ENCODE peak calls at places on chromosomes 11 and 22, in eight cellular contexts. One of them, this sample, is unnamed.

GRCh38 chr11:76667271-76667818 is 3.2 kb downstream of the LRRC32 start:
- DNase-seq in psoas muscle: no peak
- DNase-seq in uterus: no peak
- DNase-seq in ascending aorta: no peak
- DNase-seq in mammary epithelial cell: no peak
- DNase-seq in heart right ventricle: no peak
- DNase-seq in tibial artery: peak
- DNase-seq in CD8-positive, alpha-beta T cell: no peak
- DNase-seq in this sample: peak

GRCh38 chr11:28383471-28383870 is 275.3 kb downstream of the METTL15 start:
- DNase-seq in CD8-positive, alpha-beta T cell: no peak
- DNase-seq in uterus: no peak
- DNase-seq in tibial artery: no peak
- DNase-seq in psoas muscle: no peak
- DNase-seq in heart right ventricle: no peak
- DNase-seq in ascending aorta: no peak
- DNase-seq in mammary epithelial cell: peak
- DNase-seq in this sample: no peak

GRCh38 chr11:3160252-3161031 is 4.7 kb downstream of the OSBPL5 start:
- DNase-seq in mammary epithelial cell: peak
- DNase-seq in tibial artery: peak
- DNase-seq in heart right ventricle: peak
- DNase-seq in ascending aorta: peak
- DNase-seq in uterus: peak
- DNase-seq in psoas muscle: peak
- DNase-seq in CD8-positive, alpha-beta T cell: no peak
- DNase-seq in this sample: peak

GRCh38 chr11:63813563-63814382 is 517 bp downstream of the SPINDOC start:
- DNase-seq in tibial artery: peak
- DNase-seq in CD8-positive, alpha-beta T cell: peak
- DNase-seq in ascending aorta: no peak
- DNase-seq in psoas muscle: peak
- DNase-seq in heart right ventricle: peak
- DNase-seq in mammary epithelial cell: peak
- DNase-seq in uterus: peak
- DNase-seq in this sample: no peak

GRCh38 chr11:64592234-64592615 is 1.2 kb downstream of the SLC22A12 start:
- DNase-seq in heart right ventricle: no peak
- DNase-seq in tibial artery: no peak
- DNase-seq in CD8-positive, alpha-beta T cell: no peak
- DNase-seq in mammary epithelial cell: no peak
- DNase-seq in uterus: no peak
- DNase-seq in psoas muscle: peak
- DNase-seq in ascending aorta: no peak
- DNase-seq in this sample: no peak

GRCh38 chr11:2673871-2674471 is 25.8 kb downstream of the KCNQ1OT1 start:
- DNase-seq in psoas muscle: no peak
- DNase-seq in mammary epithelial cell: no peak
- DNase-seq in ascending aorta: no peak
- DNase-seq in uterus: no peak
- DNase-seq in tibial artery: peak
- DNase-seq in CD8-positive, alpha-beta T cell: peak
- DNase-seq in heart right ventricle: no peak
- DNase-seq in this sample: peak

GRCh38 chr11:69102161-69102695 is 53.5 kb downstream of the TPCN2 start:
- DNase-seq in heart right ventricle: no peak
- DNase-seq in mammary epithelial cell: no peak
- DNase-seq in ascending aorta: no peak
- DNase-seq in uterus: no peak
- DNase-seq in psoas muscle: no peak
- DNase-seq in CD8-positive, alpha-beta T cell: no peak
- DNase-seq in tibial artery: no peak
- DNase-seq in this sample: no peak

GRCh38 chr11:14254533-14255530 is 104.2 kb downstream of the RRAS2 start:
- DNase-seq in mammary epithelial cell: no peak
- DNase-seq in psoas muscle: no peak
- DNase-seq in ascending aorta: no peak
- DNase-seq in heart right ventricle: no peak
- DNase-seq in CD8-positive, alpha-beta T cell: no peak
- DNase-seq in uterus: no peak
- DNase-seq in tibial artery: no peak
- DNase-seq in this sample: no peak

GRCh38 chr11:59221438-59221837 is 8.7 kb upstream of the MPEG1 start:
- DNase-seq in ascending aorta: no peak
- DNase-seq in psoas muscle: no peak
- DNase-seq in mammary epithelial cell: peak
- DNase-seq in heart right ventricle: no peak
- DNase-seq in tibial artery: no peak
- DNase-seq in uterus: no peak
- DNase-seq in CD8-positive, alpha-beta T cell: no peak
- DNase-seq in this sample: no peak

GRCh38 chr11:17519031-17519430 is 25.2 kb downstream of the USH1C start:
- DNase-seq in mammary epithelial cell: no peak
- DNase-seq in heart right ventricle: no peak
- DNase-seq in CD8-positive, alpha-beta T cell: no peak
- DNase-seq in uterus: no peak
- DNase-seq in ascending aorta: no peak
- DNase-seq in tibial artery: no peak
- DNase-seq in psoas muscle: no peak
- DNase-seq in this sample: no peak

GRCh38 chr11:44992181-44992582 is 41.5 kb upstream of the TP53I11 start:
- DNase-seq in mammary epithelial cell: no peak
- DNase-seq in ascending aorta: no peak
- DNase-seq in CD8-positive, alpha-beta T cell: no peak
- DNase-seq in tibial artery: no peak
- DNase-seq in uterus: no peak
- DNase-seq in heart right ventricle: no peak
- DNase-seq in psoas muscle: peak
- DNase-seq in this sample: no peak

GRCh38 chr11:14148653-14149273 is 186.2 kb downstream of the SPON1 start:
- DNase-seq in heart right ventricle: no peak
- DNase-seq in mammary epithelial cell: peak
- DNase-seq in psoas muscle: no peak
- DNase-seq in tibial artery: no peak
- DNase-seq in CD8-positive, alpha-beta T cell: no peak
- DNase-seq in ascending aorta: no peak
- DNase-seq in uterus: no peak
- DNase-seq in this sample: no peak

GRCh38 chr11:4059424-4059823 is 35.2 kb upstream of the RRM1 start:
- DNase-seq in CD8-positive, alpha-beta T cell: no peak
- DNase-seq in psoas muscle: no peak
- DNase-seq in heart right ventricle: no peak
- DNase-seq in ascending aorta: no peak
- DNase-seq in mammary epithelial cell: peak
- DNase-seq in uterus: no peak
- DNase-seq in tibial artery: no peak
- DNase-seq in this sample: no peak

GRCh38 chr11:126334665-126335462 is 20.6 kb upstream of the ST3GAL4 start:
- DNase-seq in heart right ventricle: no peak
- DNase-seq in ascending aorta: no peak
- DNase-seq in psoas muscle: no peak
- DNase-seq in uterus: no peak
- DNase-seq in mammary epithelial cell: no peak
- DNase-seq in CD8-positive, alpha-beta T cell: no peak
- DNase-seq in tibial artery: peak
- DNase-seq in this sample: no peak

GRCh38 chr22:46758867-46759290 is 3.6 kb upstream of the TBC1D22A start:
- DNase-seq in mammary epithelial cell: peak
- DNase-seq in heart right ventricle: no peak
- DNase-seq in tibial artery: no peak
- DNase-seq in CD8-positive, alpha-beta T cell: peak
- DNase-seq in ascending aorta: no peak
- DNase-seq in uterus: no peak
- DNase-seq in psoas muscle: no peak
- DNase-seq in this sample: no peak

GRCh38 chr11:49424136-49424535 is 215.7 kb upstream of the FOLH1 start:
- DNase-seq in mammary epithelial cell: no peak
- DNase-seq in ascending aorta: no peak
- DNase-seq in psoas muscle: no peak
- DNase-seq in CD8-positive, alpha-beta T cell: no peak
- DNase-seq in uterus: no peak
- DNase-seq in heart right ventricle: no peak
- DNase-seq in tibial artery: no peak
- DNase-seq in this sample: no peak

GRCh38 chr11:17972987-17973386 is 39.9 kb downstream of the SERGEF start:
- DNase-seq in uterus: peak
- DNase-seq in mammary epithelial cell: peak
- DNase-seq in ascending aorta: peak
- DNase-seq in psoas muscle: peak
- DNase-seq in tibial artery: peak
- DNase-seq in CD8-positive, alpha-beta T cell: no peak
- DNase-seq in heart right ventricle: peak
- DNase-seq in this sample: no peak

GRCh38 chr11:60900673-60901404 is 5.5 kb downstream of the PRPF19 start:
- DNase-seq in tibial artery: no peak
- DNase-seq in CD8-positive, alpha-beta T cell: no peak
- DNase-seq in ascending aorta: no peak
- DNase-seq in psoas muscle: no peak
- DNase-seq in heart right ventricle: no peak
- DNase-seq in mammary epithelial cell: no peak
- DNase-seq in uterus: no peak
- DNase-seq in this sample: no peak

DNA sequence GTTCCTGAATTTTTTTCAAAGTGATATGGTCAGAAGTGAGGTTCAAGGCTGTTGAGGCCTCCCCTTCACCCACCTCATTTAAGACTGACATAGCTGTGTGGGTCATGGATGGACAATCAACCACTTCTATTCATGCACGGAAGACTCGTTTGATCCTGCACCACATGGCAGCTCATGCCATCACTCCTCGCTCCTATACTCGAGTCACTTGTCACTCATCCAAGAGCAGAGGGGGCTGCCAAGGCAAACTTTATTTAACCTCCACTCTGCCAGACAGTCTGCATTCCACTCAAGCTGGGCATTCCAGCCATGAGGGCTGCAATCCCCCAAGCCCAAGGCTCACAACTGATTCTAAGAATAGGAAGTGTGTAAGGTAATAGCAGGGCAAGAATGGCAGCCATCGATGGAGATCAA is 34.1 kb downstream of the SNX19 start:
- DNase-seq in ascending aorta: no peak
- DNase-seq in uterus: no peak
- DNase-seq in tibial artery: no peak
- DNase-seq in heart right ventricle: peak
- DNase-seq in CD8-positive, alpha-beta T cell: no peak
- DNase-seq in mammary epithelial cell: no peak
- DNase-seq in psoas muscle: no peak
- DNase-seq in this sample: peak
- H3K27ac ChIP-seq in ascending aorta: peak
- H3K27ac ChIP-seq in uterus: no peak
- H3K27ac ChIP-seq in tibial artery: peak
- H3K27ac ChIP-seq in heart right ventricle: no peak
- H3K27ac ChIP-seq in CD8-positive, alpha-beta T cell: no peak
- H3K27ac ChIP-seq in mammary epithelial cell: no peak
- H3K27ac ChIP-seq in psoas muscle: peak
- H3K27ac ChIP-seq in this sample: peak

GRCh38 chr11:1520987-1521349 is 34.4 kb upstream of the MOB2 start:
- DNase-seq in heart right ventricle: no peak
- DNase-seq in psoas muscle: no peak
- DNase-seq in ascending aorta: no peak
- DNase-seq in uterus: no peak
- DNase-seq in tibial artery: no peak
- DNase-seq in mammary epithelial cell: no peak
- DNase-seq in CD8-positive, alpha-beta T cell: no peak
- DNase-seq in this sample: no peak
- H3K4me3 ChIP-seq in heart right ventricle: no peak
- H3K4me3 ChIP-seq in psoas muscle: no peak
- H3K4me3 ChIP-seq in ascending aorta: no peak
- H3K4me3 ChIP-seq in uterus: no peak
- H3K4me3 ChIP-seq in tibial artery: no peak
- H3K4me3 ChIP-seq in mammary epithelial cell: no peak
- H3K4me3 ChIP-seq in CD8-positive, alpha-beta T cell: no peak
- H3K4me3 ChIP-seq in this sample: no peak

GRCh38 chr11:123111465-123111864 is 49.5 kb upstream of the HSPA8 start:
- DNase-seq in ascending aorta: no peak
- DNase-seq in uterus: no peak
- DNase-seq in psoas muscle: no peak
- DNase-seq in mammary epithelial cell: peak
- DNase-seq in CD8-positive, alpha-beta T cell: no peak
- DNase-seq in heart right ventricle: no peak
- DNase-seq in tibial artery: no peak
- DNase-seq in this sample: no peak

GRCh38 chr11:123110397-123110796 is 48.5 kb upstream of the HSPA8 start:
- DNase-seq in CD8-positive, alpha-beta T cell: no peak
- DNase-seq in heart right ventricle: no peak
- DNase-seq in mammary epithelial cell: no peak
- DNase-seq in ascending aorta: no peak
- DNase-seq in uterus: no peak
- DNase-seq in psoas muscle: no peak
- DNase-seq in tibial artery: no peak
- DNase-seq in this sample: no peak

GRCh38 chr11:123103326-123103980 is 41.5 kb upstream of the HSPA8 start:
- DNase-seq in psoas muscle: no peak
- DNase-seq in mammary epithelial cell: peak
- DNase-seq in heart right ventricle: no peak
- DNase-seq in ascending aorta: no peak
- DNase-seq in uterus: peak
- DNase-seq in tibial artery: peak
- DNase-seq in CD8-positive, alpha-beta T cell: peak
- DNase-seq in this sample: no peak

DNA sequence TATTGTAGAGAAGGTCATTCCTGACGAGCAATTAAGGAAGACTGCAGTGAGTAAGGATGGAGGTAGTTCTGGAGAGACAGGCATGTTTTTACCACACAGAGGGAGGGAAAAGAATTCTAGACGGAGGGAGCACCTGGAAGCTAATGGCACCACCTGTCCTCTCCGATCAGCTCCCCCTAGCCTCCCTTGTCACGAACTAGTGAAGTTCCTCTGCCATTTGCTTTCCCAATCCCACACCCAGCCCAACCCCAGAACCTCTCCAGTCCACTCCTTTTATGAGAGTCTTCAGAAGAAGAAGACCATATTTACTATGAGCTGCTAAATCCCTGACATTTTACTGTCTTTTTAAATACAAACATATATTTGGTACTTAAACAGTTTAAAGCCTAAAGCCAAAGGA is 46.0 kb upstream of the HSPA8 start:
- DNase-seq in mammary epithelial cell: no peak
- DNase-seq in uterus: no peak
- DNase-seq in ascending aorta: no peak
- DNase-seq in tibial artery: no peak
- DNase-seq in CD8-positive, alpha-beta T cell: no peak
- DNase-seq in heart right ventricle: no peak
- DNase-seq in psoas muscle: no peak
- DNase-seq in this sample: no peak
- TF ChIP-seq CTCF in mammary epithelial cell: no peak
- TF ChIP-seq CTCF in uterus: no peak
- TF ChIP-seq CTCF in ascending aorta: no peak
- TF ChIP-seq CTCF in tibial artery: no peak
- TF ChIP-seq CTCF in CD8-positive, alpha-beta T cell: no peak
- TF ChIP-seq CTCF in heart right ventricle: no peak
- TF ChIP-seq CTCF in psoas muscle: no peak
- TF ChIP-seq CTCF in this sample: no peak

DNA sequence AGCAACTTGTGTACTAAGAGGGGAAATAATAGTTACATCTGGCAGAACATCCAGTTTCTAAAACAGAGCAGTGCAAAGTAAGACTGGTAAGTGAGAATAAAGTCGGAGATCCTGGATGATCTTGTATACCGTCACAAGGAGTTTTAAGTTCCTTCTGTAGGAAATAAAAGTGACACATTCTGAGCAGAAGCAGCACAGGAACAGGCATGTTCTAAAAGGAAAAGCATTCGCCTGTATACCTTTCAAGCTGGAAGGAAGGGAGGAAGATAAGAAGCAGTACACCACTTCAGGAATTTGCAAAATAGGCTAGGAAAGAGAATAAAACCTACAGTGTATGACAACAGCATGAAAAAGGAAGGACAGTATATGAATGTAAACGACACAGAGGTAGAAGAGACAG is 106.2 kb upstream of the TP53AIP1 start:
- DNase-seq in tibial artery: no peak
- DNase-seq in mammary epithelial cell: peak
- DNase-seq in psoas muscle: no peak
- DNase-seq in heart right ventricle: no peak
- DNase-seq in CD8-positive, alpha-beta T cell: no peak
- DNase-seq in uterus: no peak
- DNase-seq in ascending aorta: no peak
- DNase-seq in this sample: no peak
- H3K27ac ChIP-seq in tibial artery: no peak
- H3K27ac ChIP-seq in mammary epithelial cell: no peak
- H3K27ac ChIP-seq in psoas muscle: no peak
- H3K27ac ChIP-seq in heart right ventricle: no peak
- H3K27ac ChIP-seq in CD8-positive, alpha-beta T cell: no peak
- H3K27ac ChIP-seq in uterus: no peak
- H3K27ac ChIP-seq in ascending aorta: no peak
- H3K27ac ChIP-seq in this sample: no peak